ENCODE peak calls at places on chromosome 1, in nine cellular contexts. Q is brain microvascular endothelial cell, W is upper lobe of right lung, Z is GM10248, L is natural killer cell, X is fibroblast of the aortic adventitia, O is osteoblast, B is heart left ventricle, V is epithelial cell of esophagus. Y is an unnamed sample.

GRCh38 chr1:231032963-231033362 is 7.1 kb downstream of the FAM89A start:
- DNase-seq in Q (no peak), X (no peak), W (no peak), V (no peak), Z (no peak), L (no peak), O (no peak), B (no peak), Y (no peak)

GRCh38 chr1:20964540-20965484 is 177.7 kb upstream of the HP1BP3 start:
- DNase-seq in B (no peak), Q (no peak), L (no peak), V (no peak), Z (peak; percentile 53), O (no peak), W (no peak), X (peak; percentile 35), Y (no peak)

GRCh38 chr1:169495050-169495740 is 9.5 kb upstream of the SLC19A2 start:
- DNase-seq in Z (no peak), W (no peak), V (peak; percentile 89), B (no peak), Q (no peak), L (no peak), X (peak; percentile 23), O (peak; percentile 58), Y (no peak)

GRCh38 chr1:235714205-235714897 is 64.8 kb upstream of the GNG4 start:
- DNase-seq in B (no peak), V (no peak), X (no peak), Z (no peak), O (no peak), Q (no peak), L (no peak), W (no peak), Y (no peak)

GRCh38 chr1:48061162-48062136 is 64.3 kb upstream of the TRABD2B start:
- DNase-seq in O (no peak), B (peak; percentile 57), V (peak; percentile 68), X (peak; percentile 53), Z (peak; percentile 47), Q (peak; percentile 57), L (no peak), W (no peak), Y (no peak)

GRCh38 chr1:18764362-18764761 is 95.1 kb downstream of the TAS1R2 start:
- DNase-seq in V (no peak), L (no peak), X (no peak), O (no peak), W (no peak), Q (no peak), B (no peak), Z (no peak), Y (no peak)

GRCh38 chr1:19814681-19815503 is at the start of gene RNF186:
- DNase-seq in L (no peak), W (peak; percentile 76), Z (no peak), V (no peak), B (no peak), X (no peak), O (no peak), Q (no peak), Y (no peak)

GRCh38 chr1:153509729-153510354 is 25.9 kb downstream of the S100A6 start:
- DNase-seq in L (no peak), X (no peak), Z (peak; percentile 66), Q (no peak), O (peak; percentile 82), B (no peak), W (peak; percentile 77), V (peak; percentile 68), Y (no peak)

GRCh38 chr1:39829791-39830533 is 41.3 kb upstream of the BMP8B start:
- DNase-seq in B (no peak), Q (no peak), Z (no peak), V (peak; percentile 80), O (no peak), X (peak; percentile 45), W (no peak), L (no peak), Y (no peak)

GRCh38 chr1:148264374-148265276 is 112.5 kb upstream of the NBPF11 start:
- DNase-seq in W (no peak), B (no peak), Z (no peak), L (no peak), Q (peak; percentile 96), O (peak; percentile 81), X (peak; percentile 73), V (peak; percentile 90), Y (no peak)

GRCh38 chr1:43858324-43858723 is 75.3 kb upstream of the ARTN start:
- DNase-seq in Q (peak; percentile 99), O (peak; percentile 97), W (peak; percentile 77), B (no peak), V (peak; percentile 90), X (peak; percentile 99), L (no peak), Z (no peak), Y (no peak)

GRCh38 chr1:76833151-76833550 is 34.1 kb upstream of the ST6GALNAC5 start:
- DNase-seq in L (no peak), B (no peak), X (no peak), Z (no peak), W (no peak), Q (no peak), O (no peak), V (peak; percentile 49), Y (no peak)

GRCh38 chr1:15211424-15211823 is 35.6 kb upstream of the FHAD1 start:
- DNase-seq in L (no peak), W (no peak), B (no peak), Q (no peak), V (no peak), O (no peak), X (no peak), Z (no peak), Y (no peak)

DNA sequence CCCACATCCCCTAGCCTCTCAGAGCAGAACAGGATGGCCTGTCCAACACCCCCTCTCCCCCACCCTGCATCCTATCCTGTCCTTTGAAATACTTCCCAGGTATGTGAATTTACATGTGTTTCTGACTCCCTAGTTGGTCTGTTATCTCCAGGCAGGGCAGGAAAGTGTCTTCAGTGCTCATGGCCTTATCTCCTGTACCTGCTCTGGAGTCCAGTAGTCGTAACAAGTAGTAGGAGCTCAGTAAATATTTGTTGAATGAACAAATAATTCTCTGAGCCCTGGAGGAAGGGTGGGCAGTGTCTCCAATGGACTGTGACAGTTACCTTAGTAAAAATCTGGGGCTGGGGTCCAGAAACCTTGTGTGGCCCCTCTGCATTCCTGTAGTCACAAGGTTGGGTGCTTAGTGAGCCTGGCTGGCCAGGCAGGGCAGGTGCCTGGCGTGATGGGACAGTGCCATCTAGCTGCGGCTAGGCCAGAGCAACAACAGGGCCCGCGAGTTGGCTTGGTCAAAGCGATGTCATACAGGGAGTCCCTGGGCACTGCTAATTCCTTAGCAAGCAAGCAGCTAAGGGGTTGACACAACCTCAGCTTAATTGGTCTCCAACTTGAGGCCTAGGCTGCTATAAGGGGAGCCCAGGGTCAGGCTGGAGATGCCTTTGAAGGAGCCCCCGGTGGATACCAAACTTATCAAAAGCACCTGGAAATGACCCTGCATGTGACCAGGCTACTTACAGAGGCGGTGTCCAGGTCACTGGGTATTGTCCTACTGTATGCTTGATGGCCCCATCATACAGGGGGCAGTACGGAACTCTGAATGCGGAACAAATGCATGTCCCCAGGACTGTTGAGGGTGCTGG is 89.0 kb upstream of the PPM1J start:
- DNase-seq in O (peak; percentile 88), V (peak; percentile 83), Z (peak; percentile 83), X (peak; percentile 76), L (peak; percentile 45), B (peak; percentile 60), W (peak; percentile 85), Q (peak; percentile 56), Y (no peak)
- TF ChIP-seq CTCF in O (peak; percentile 95), V (peak; percentile 95), Z (peak; percentile 97), X (peak; percentile 96), L (peak; percentile 58), B (peak; percentile 67), W (peak; percentile 66), Q (peak; percentile 93), Y (peak; percentile 60)

GRCh38 chr1:232602622-232603021 is 27.3 kb downstream of the SIPA1L2 start:
- DNase-seq in W (no peak), X (no peak), V (no peak), Z (no peak), L (no peak), Q (no peak), B (no peak), O (no peak), Y (no peak)
- TF ChIP-seq CTCF in W (no peak), X (peak; percentile 3), V (peak; percentile 51), Z (no peak), L (no peak), Q (peak; percentile 43), B (no peak), O (no peak), Y (peak; percentile 33)

GRCh38 chr1:184244962-184245361 is 141.9 kb upstream of the C1orf21 start:
- DNase-seq in X (no peak), Q (no peak), L (no peak), V (no peak), B (no peak), W (no peak), Z (no peak), O (no peak), Y (no peak)

GRCh38 chr1:184237588-184237987 is 149.2 kb upstream of the C1orf21 start:
- DNase-seq in O (no peak), V (no peak), Q (no peak), X (no peak), W (no peak), L (no peak), B (no peak), Z (no peak), Y (no peak)

GRCh38 chr1:184241446-184241845 is 145.4 kb upstream of the C1orf21 start:
- DNase-seq in O (no peak), L (no peak), B (no peak), V (no peak), W (no peak), Q (no peak), Z (no peak), X (no peak), Y (no peak)

DNA sequence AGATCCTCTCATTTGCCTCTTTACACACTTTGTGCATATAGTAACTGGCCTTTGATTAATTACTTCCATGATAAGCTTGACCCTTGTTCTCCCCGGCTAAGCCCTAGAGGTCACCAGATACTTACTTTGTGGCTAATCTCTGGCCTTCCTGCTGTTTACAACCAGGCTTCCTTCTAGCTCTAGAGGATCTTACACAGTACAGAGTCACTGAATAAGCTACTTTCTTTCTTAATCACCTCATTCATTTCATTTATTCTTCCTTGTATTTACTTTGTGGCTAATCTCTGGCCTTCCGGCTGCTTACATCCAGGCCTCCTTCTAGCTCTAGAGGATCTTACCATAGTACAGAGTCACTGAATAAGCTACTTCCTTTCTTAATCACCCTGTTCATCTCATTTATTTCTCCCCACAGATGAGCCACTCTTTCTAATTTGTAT is 144.3 kb upstream of the C1orf21 start:
- DNase-seq in V (peak; percentile 40), X (peak; percentile 52), L (no peak), W (no peak), Z (no peak), Q (peak; percentile 20), B (no peak), O (no peak), Y (no peak)
- TF ChIP-seq CTCF in V (peak; percentile 25), X (no peak), L (no peak), W (peak; percentile 41), Z (no peak), Q (no peak), B (peak; percentile 56), O (peak; percentile 30), Y (no peak)

DNA sequence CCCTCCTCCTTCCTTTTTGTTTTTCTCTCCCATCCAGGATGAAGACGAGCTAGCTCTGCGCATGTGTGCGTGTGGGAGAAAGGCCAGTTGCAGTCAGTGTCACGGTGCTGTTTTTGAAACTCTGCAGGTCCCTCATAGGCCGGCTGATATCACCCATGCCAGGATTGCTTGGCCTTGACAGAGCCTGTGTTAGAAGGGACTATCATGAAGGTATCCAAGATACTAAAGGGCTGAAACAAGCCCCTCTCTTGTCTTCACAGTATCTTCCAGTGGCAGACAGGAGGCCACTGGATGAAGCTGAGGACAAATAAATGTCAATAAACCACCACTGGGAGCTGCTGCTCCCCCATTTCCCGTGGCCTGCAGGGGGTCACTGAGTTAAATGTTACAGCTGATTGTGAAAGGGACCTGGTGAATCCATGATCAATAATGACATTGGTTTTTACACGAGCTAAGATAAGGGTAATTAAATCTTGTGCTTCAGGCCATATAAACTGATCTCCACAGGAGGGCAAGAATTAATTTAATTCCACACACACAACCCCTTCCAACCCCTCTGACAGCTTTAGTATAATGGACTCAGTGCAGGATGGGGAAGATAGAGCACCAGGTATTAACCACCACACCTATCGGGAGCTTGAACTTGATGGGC is 64.6 kb upstream of the TARBP1 start:
- DNase-seq in O (no peak), W (no peak), B (peak; percentile 73), L (no peak), Q (no peak), V (no peak), Z (no peak), X (no peak), Y (no peak)
- TF ChIP-seq CTCF in O (no peak), W (no peak), B (no peak), L (no peak), Q (peak; percentile 5), V (no peak), Z (no peak), X (no peak), Y (no peak)

Y was measured in CD14-positive monocyte.